ENCODE peak calls at places on chromosomes 4 and X, in five cellular contexts. A is psoas muscle, D is cardiac muscle cell, H is coronary artery, Z is pancreas. W is an unnamed sample.

GRCh38 chr4:38805530-38806145 is 1.0 kb upstream of the TLR1 start:
- DNase-seq in A (no peak), D (peak; percentile 65), H (no peak), Z (no peak), W (no peak)

GRCh38 chr4:148530114-148530513 is 87.9 kb upstream of the NR3C2 start:
- DNase-seq in A (no peak), D (no peak), H (no peak), Z (no peak), W (no peak)

GRCh38 chr4:181908168-181908567 is 335.0 kb upstream of the TENM3 start:
- DNase-seq in A (no peak), D (no peak), H (no peak), Z (no peak), W (no peak)

GRCh38 chr4:145486603-145487002 is 5.0 kb downstream of the SMAD1 start:
- DNase-seq in A (no peak), D (no peak), H (no peak), Z (no peak), W (no peak)

GRCh38 chr4:38976308-38976707 is 55.9 kb downstream of the TMEM156 start:
- DNase-seq in A (no peak), D (no peak), H (no peak), Z (no peak), W (no peak)

GRCh38 chrX:107272431-107272921 is 66.1 kb downstream of the DNAAF6 start:
- DNase-seq in A (no peak), D (no peak), H (no peak), Z (peak; percentile 60), W (no peak)

GRCh38 chrX:72265263-72265662 is 11.8 kb downstream of the RPS4X start:
- DNase-seq in A (no peak), D (no peak), H (no peak), Z (no peak), W (no peak)

GRCh38 chr4:189202182-189202868 is 738.3 kb upstream of the FRG1 start:
- DNase-seq in A (peak; percentile 73), D (peak; percentile 82), H (no peak), Z (peak; percentile 77), W (peak; percentile 86)

DNA sequence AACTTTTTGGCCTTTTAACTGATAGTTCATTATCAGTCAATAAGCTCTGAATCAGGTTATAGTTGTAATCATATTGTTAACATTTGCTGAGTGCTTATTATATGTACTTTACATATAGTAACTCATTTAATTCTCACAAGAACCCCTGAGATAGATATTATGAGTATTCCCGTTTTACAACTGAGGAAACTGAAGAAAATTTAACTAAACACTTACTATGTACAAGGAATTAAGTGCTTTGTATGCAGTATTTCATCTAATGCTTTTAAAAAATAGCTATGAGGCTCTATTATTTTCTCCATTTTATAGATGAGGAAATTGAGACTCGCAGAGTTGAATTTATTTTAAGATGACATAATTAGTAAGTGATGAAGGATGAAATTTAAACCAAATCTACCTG is 27.7 kb upstream of the FGF2 start:
- DNase-seq in A (no peak), D (no peak), H (no peak), Z (no peak), W (no peak)
- H3K27ac ChIP-seq in A (no peak overlapping the region), D (no peak overlapping the region), H (no peak overlapping the region), Z (no peak overlapping the region), W (no peak overlapping the region)

DNA sequence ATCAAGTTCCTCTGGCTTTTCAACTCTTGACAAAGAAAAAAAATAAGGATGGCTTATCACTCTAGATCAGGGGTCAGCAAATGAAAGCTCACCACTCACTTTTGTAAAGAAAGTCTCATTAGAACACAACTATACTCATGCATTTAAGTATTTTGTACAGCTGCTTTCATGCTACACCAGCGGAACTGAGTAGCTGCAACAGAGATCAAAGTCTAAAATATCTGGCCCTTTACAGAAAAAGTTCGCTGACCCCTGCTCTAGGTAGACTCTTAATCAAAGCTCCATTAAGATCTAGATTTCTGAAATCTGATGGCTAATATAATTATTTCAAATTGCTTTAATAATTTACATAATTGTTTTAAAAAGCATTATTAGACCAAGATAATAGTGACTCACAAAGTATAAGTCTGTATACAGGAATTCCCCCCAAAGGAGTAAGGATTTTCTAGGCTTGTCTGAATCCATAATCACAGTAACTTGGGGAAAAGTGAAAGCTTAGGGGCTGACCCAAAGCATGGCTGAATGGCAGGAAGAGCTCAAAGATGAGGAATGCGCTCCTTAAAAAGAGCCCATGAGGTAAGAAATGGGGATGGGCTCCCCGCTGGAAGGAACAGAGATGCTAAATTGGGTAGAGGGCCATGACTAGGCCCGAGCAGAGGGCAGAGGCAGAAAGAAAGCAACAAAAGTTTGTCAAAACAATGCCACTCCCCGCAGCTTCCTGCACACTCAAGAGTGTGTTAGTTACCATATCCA is 140.3 kb downstream of the SH3KBP1 start:
- DNase-seq in A (no peak), D (no peak), H (no peak), Z (no peak), W (no peak)
- H3K4me3 ChIP-seq in A (no peak overlapping the region), D (no peak overlapping the region), H (no peak overlapping the region), Z (no peak overlapping the region), W (no peak overlapping the region)

GRCh38 chrX:5632061-5632614 is 596.5 kb downstream of the NLGN4X start:
- DNase-seq in A (no peak), D (no peak), H (no peak), Z (no peak), W (no peak)

GRCh38 chrX:5632887-5633286 is 595.8 kb downstream of the NLGN4X start:
- DNase-seq in A (no peak), D (no peak), H (no peak), Z (no peak), W (no peak)
- TF ChIP-seq CTCF in A (no peak), D (no peak), H (no peak), Z (no peak), W (no peak)

GRCh38 chrX:124573458-124573857 is 227.1 kb downstream of the SH2D1A start:
- DNase-seq in A (no peak), D (peak; percentile 0), H (no peak), Z (no peak), W (no peak)
- H3K27ac ChIP-seq in A (no peak overlapping the region), D (no peak overlapping the region), H (no peak overlapping the region), Z (no peak overlapping the region), W (no peak overlapping the region)

GRCh38 chrX:75156537-75156945 is 458 bp upstream of the ABCB7 start:
- DNase-seq in A (no peak), D (peak; percentile 60), H (no peak), Z (no peak), W (no peak)

GRCh38 chrX:75151828-75152592 is 4.1 kb downstream of the ABCB7 start:
- DNase-seq in A (no peak), D (peak; percentile 13), H (no peak), Z (no peak), W (no peak)

GRCh38 chrX:75155454-75155829 is 641 bp downstream of the ABCB7 start:
- DNase-seq in A (no peak), D (no peak), H (no peak), Z (no peak), W (no peak)

GRCh38 chrX:75155830-75156525 is at the start of gene ABCB7:
- DNase-seq in A (peak; percentile 35), D (peak; percentile 82), H (no peak), Z (peak; percentile 73), W (peak; percentile 39)

DNA sequence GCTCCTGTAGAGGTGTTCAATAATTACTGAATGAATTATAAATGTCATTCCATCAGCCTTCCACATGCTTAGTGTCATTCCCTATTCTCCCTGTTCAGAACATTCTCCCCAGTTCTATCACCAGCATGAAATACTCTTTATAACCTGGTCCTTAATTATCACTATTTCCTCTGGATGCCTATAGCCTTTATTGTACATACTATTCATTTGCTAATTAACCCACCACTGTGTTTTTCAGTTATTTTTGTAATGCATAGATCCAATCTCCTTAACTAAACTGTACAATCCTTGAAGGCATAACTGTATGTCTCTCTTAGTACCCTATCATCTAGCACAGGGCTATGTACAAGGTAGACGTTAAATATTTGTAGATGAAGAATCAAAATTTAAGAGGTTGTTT is 1.2 kb downstream of the ABCB7 start:
- DNase-seq in A (no peak), D (no peak), H (no peak), Z (no peak), W (no peak)
- H3K4me3 ChIP-seq in A (peak overlapping the region; percentile 71), D (peak overlapping the region; percentile 44), H (peak overlapping the region; percentile 76), Z (no peak overlapping the region), W (no peak overlapping the region)

GRCh38 chrX:13734278-13735172 is at the start of the genes OFD1 and TRAPPC2:
- DNase-seq in A (peak; percentile 89), D (peak; percentile 94), H (peak; percentile 95), Z (peak; percentile 95), W (peak; percentile 87)
- TF ChIP-seq CTCF in A (no peak), D (no peak), H (no peak), Z (no peak), W (no peak)

GRCh38 chrX:132877954-132878536 is 80.4 kb downstream of the HS6ST2 start:
- DNase-seq in A (no peak), D (no peak), H (no peak), Z (no peak), W (no peak)

GRCh38 chrX:132876933-132877332 is 81.5 kb downstream of the HS6ST2 start:
- DNase-seq in A (no peak), D (no peak), H (no peak), Z (no peak), W (no peak)

GRCh38 chrX:132876509-132876837 is 82.0 kb downstream of the HS6ST2 start:
- DNase-seq in A (no peak), D (no peak), H (no peak), Z (no peak), W (no peak)

DNA sequence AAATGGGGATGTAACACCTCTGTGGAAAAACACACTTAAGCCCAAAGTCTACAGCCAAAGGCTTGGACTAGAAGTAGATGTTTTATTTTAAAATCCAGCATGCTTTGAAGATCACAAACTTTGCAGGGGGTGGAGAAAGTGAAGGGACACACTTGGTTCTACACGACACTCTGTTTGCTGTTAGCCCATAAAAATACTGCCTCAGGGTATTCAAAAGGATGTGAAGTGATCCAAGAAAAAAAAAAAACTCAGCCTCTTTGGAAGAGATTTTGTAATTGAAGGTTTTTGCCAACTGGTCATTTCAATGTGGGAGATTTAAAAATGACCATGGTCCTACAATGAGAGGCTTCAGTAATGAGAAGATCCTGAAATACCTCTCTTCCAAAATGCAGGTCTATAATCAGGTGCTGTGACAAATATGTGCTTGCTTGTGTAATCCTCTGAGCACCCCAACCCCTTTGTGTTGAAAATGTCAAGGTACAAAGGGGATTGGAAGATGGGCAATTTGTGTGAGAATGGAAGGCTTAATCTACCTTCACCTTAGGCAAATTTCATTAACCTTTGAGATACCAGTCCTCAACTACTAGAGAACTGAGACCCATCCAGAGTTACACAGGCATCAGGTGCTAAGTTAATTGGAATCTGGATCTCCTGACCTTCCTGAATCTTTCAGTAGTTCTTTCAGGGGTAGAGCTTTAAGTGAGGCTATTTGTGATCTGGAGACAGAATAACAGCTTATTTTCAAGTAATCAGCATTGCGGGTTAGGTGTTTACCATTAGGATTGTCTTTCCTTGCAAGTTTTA is 82.5 kb downstream of the HS6ST2 start:
- DNase-seq in A (no peak), D (no peak), H (no peak), Z (no peak), W (no peak)
- H3K27ac ChIP-seq in A (no peak overlapping the region), D (peak overlapping the region; percentile 63), H (no peak overlapping the region), Z (no peak overlapping the region), W (no peak overlapping the region)

GRCh38 chr4:40626183-40626990 is 3.3 kb downstream of the RBM47 start:
- DNase-seq in A (no peak), D (peak; percentile 49), H (no peak), Z (no peak), W (no peak)
- H3K4me3 ChIP-seq in A (no peak overlapping the region), D (no peak overlapping the region), H (peak overlapping the region; percentile 23), Z (peak overlapping the region; percentile 53), W (no peak overlapping the region)

W was measured in AG04450.